ENCODE peak calls at places on chromosomes 13 and 19, in five cellular contexts. K is mammary epithelial cell, T is AG09319, M is uterus, B is Right ventricle myocardium superior. A is an unnamed sample.

GRCh38 chr13:70568571-70568970 is 460.3 kb upstream of the KLHL1 start:
- DNase-seq in K (peak), T (no peak), M (no peak), B (no peak), A (no peak)

GRCh38 chr13:26037302-26037701 is 14.5 kb downstream of the SHISA2 start:
- DNase-seq in K (peak), T (no peak), M (no peak), B (no peak), A (no peak)

GRCh38 chr19:29499261-29499920 is 26.4 kb upstream of the VSTM2B start:
- DNase-seq in K (no peak), T (no peak), M (no peak), B (no peak), A (no peak)

GRCh38 chr13:63501702-63502101 is 2086.1 kb upstream of the PCDH20 start:
- DNase-seq in K (no peak), T (no peak), M (no peak), B (no peak), A (no peak)

GRCh38 chr19:17482877-17483604 is 12.7 kb downstream of the SLC27A1 start:
- DNase-seq in K (no peak), T (no peak), M (no peak), B (no peak), A (no peak)

GRCh38 chr19:49453757-49454248 is 778 bp downstream of the ALDH16A1 start:
- DNase-seq in K (no peak), T (no peak), M (no peak), B (no peak), A (no peak)

GRCh38 chr13:94550030-94550738 is 45.8 kb downstream of the TGDS start:
- DNase-seq in K (no peak), T (no peak), M (no peak), B (no peak), A (no peak)

GRCh38 chr13:60230593-60230992 is 66.9 kb upstream of the DIAPH3 start:
- DNase-seq in K (no peak), T (no peak), M (no peak), B (no peak), A (no peak)

GRCh38 chr13:95656386-95657015 is 12.0 kb upstream of the DZIP1 start:
- DNase-seq in K (no peak), T (no peak), M (no peak), B (no peak), A (no peak)

GRCh38 chr13:30362005-30362788 is 54.8 kb upstream of the KATNAL1 start:
- DNase-seq in K (no peak), T (no peak), M (no peak), B (no peak), A (no peak)

GRCh38 chr13:106291006-106291405 is 244.5 kb downstream of the EFNB2 start:
- DNase-seq in K (peak), T (no peak), M (no peak), B (no peak), A (no peak)

GRCh38 chr19:47839913-47840312 is 18.2 kb downstream of the CRX start:
- DNase-seq in K (no peak), T (no peak), M (no peak), B (no peak), A (no peak)

GRCh38 chr19:58150328-58150921 is at the start of gene ZNF329:
- DNase-seq in K (peak), T (peak), M (peak), B (peak), A (peak)

GRCh38 chr19:4337906-4338440 is 654 bp downstream of the STAP2 start:
- DNase-seq in K (peak), T (no peak), M (no peak), B (no peak), A (no peak)

GRCh38 chr13:76976929-76977328 is 15.0 kb upstream of the CLN5 start:
- DNase-seq in K (no peak), T (no peak), M (no peak), B (no peak), A (no peak)

GRCh38 chr19:12774588-12775555 is at the start of gene HOOK2:
- DNase-seq in K (peak), T (no peak), M (no peak), B (no peak), A (peak)

GRCh38 chr19:47899335-47899734 is 13.2 kb upstream of the SULT2A1 start:
- DNase-seq in K (no peak), T (no peak), M (no peak), B (no peak), A (peak)

GRCh38 chr19:16303755-16304154 is 20.9 kb upstream of the KLF2 start:
- DNase-seq in K (no peak), T (no peak), M (peak), B (no peak), A (no peak)

GRCh38 chr19:12293771-12294307 is 844 bp downstream of the ZNF44 start:
- DNase-seq in K (peak), T (no peak), M (peak), B (peak), A (peak)

GRCh38 chr13:80047406-80047805 is 293.5 kb downstream of the SPRY2 start:
- DNase-seq in K (peak), T (no peak), M (no peak), B (no peak), A (no peak)

GRCh38 chr19:50022823-50023222 is 2.3 kb downstream of the VRK3 start:
- DNase-seq in K (no peak), T (no peak), M (no peak), B (no peak), A (no peak)

GRCh38 chr13:23558675-23559536 is 11.3 kb upstream of the TNFRSF19 start:
- DNase-seq in K (peak), T (peak), M (peak), B (peak), A (no peak)

GRCh38 chr19:9934132-9934950 is 2.0 kb downstream of the OLFM2 start:
- DNase-seq in K (peak), T (no peak), M (peak), B (peak), A (peak)

GRCh38 chr19:33040994-33041827 is 23.5 kb downstream of the RHPN2 start:
- DNase-seq in K (peak), T (no peak), M (no peak), B (no peak), A (peak)

GRCh38 chr13:113897161-113897560 is 33.3 kb upstream of the GAS6 start:
- DNase-seq in K (peak), T (peak), M (peak), B (no peak), A (peak)

A was measured in pancreas.